ENCODE peak calls at places on chromosomes 6 and 20, in nine cellular contexts. I is BJ, U is neural crest cell, H is HFF-Myc, J is transverse colon, C is astrocyte, Z is adrenal gland, Q is cardiac muscle cell, R is brain microvascular endothelial cell. G is an unnamed sample.

GRCh38 chr6:20919677-20920385 is 385.6 kb downstream of the CDKAL1 start:
- DNase-seq in I (no peak), U (no peak), H (no peak), J (no peak), C (peak; percentile 16), Z (no peak), Q (no peak), R (peak; percentile 5), G (peak; percentile 60)

GRCh38 chr20:63473555-63474449 is 1.3 kb upstream of the KCNQ2 start:
- DNase-seq in I (no peak), U (no peak), H (no peak), J (no peak), C (no peak), Z (no peak), Q (no peak), R (no peak), G (no peak)

GRCh38 chr20:50303573-50304500 is 113.2 kb downstream of the CEBPB start:
- DNase-seq in I (no peak), U (no peak), H (peak; percentile 86), J (peak; percentile 81), C (peak; percentile 78), Z (peak; percentile 86), Q (peak; percentile 70), R (peak; percentile 67), G (no peak)

GRCh38 chr20:57793421-57793820 is 83.6 kb upstream of the PMEPA1 start:
- DNase-seq in I (no peak), U (no peak), H (no peak), J (no peak), C (no peak), Z (no peak), Q (no peak), R (no peak), G (no peak)

GRCh38 chr6:135750081-135750480 is 101.4 kb upstream of the PDE7B start:
- DNase-seq in I (no peak), U (no peak), H (no peak), J (no peak), C (peak; percentile 8), Z (no peak), Q (no peak), R (no peak), G (no peak)

GRCh38 chr6:88584581-88584980 is 378.8 kb downstream of the RNGTT start:
- DNase-seq in I (no peak), U (no peak), H (no peak), J (no peak), C (no peak), Z (peak; percentile 69), Q (no peak), R (no peak), G (no peak)

GRCh38 chr6:37865534-37865933 is 46.0 kb downstream of the ZFAND3 start:
- DNase-seq in I (no peak), U (no peak), H (no peak), J (no peak), C (no peak), Z (no peak), Q (no peak), R (no peak), G (no peak)

GRCh38 chr6:12010635-12011275 is 1.4 kb upstream of the HIVEP1 start:
- DNase-seq in I (no peak), U (peak; percentile 61), H (no peak), J (peak; percentile 71), C (no peak), Z (peak; percentile 80), Q (peak; percentile 87), R (peak; percentile 38), G (peak; percentile 54)

GRCh38 chr6:12354499-12354898 is 64.3 kb downstream of the EDN1 start:
- DNase-seq in I (no peak), U (no peak), H (no peak), J (peak; percentile 34), C (peak; percentile 44), Z (no peak), Q (no peak), R (peak; percentile 96), G (no peak)

GRCh38 chr6:33197431-33198048 is 2.9 kb downstream of the RXRB start:
- DNase-seq in I (no peak), U (peak; percentile 30), H (no peak), J (peak; percentile 37), C (peak; percentile 48), Z (peak; percentile 63), Q (peak; percentile 82), R (peak; percentile 61), G (peak; percentile 78)

GRCh38 chr20:7147220-7147601 is 379.7 kb downstream of the BMP2 start:
- DNase-seq in I (no peak), U (no peak), H (no peak), J (no peak), C (no peak), Z (no peak), Q (no peak), R (no peak), G (no peak)

GRCh38 chr6:3392930-3393575 is 63.8 kb downstream of the SLC22A23 start:
- DNase-seq in I (no peak), U (no peak), H (no peak), J (no peak), C (no peak), Z (no peak), Q (no peak), R (no peak), G (no peak)

GRCh38 chr6:3392059-3392458 is 64.8 kb downstream of the SLC22A23 start:
- DNase-seq in I (no peak), U (no peak), H (no peak), J (no peak), C (no peak), Z (no peak), Q (no peak), R (no peak), G (no peak)

GRCh38 chr6:3393796-3394195 is 63.1 kb downstream of the SLC22A23 start:
- DNase-seq in I (no peak), U (no peak), H (no peak), J (no peak), C (no peak), Z (no peak), Q (no peak), R (no peak), G (no peak)

GRCh38 chr6:3396503-3397180 is 60.2 kb downstream of the SLC22A23 start:
- DNase-seq in I (no peak), U (no peak), H (no peak), J (no peak), C (no peak), Z (no peak), Q (no peak), R (no peak), G (no peak)

GRCh38 chr6:3394671-3395070 is 62.2 kb downstream of the SLC22A23 start:
- DNase-seq in I (no peak), U (no peak), H (no peak), J (no peak), C (no peak), Z (no peak), Q (no peak), R (no peak), G (no peak)
- TF ChIP-seq CTCF in I (no peak), U (no peak), H (no peak), J (no peak), C (no peak), Z (no peak), Q (no peak), R (no peak), G (no peak)

DNA sequence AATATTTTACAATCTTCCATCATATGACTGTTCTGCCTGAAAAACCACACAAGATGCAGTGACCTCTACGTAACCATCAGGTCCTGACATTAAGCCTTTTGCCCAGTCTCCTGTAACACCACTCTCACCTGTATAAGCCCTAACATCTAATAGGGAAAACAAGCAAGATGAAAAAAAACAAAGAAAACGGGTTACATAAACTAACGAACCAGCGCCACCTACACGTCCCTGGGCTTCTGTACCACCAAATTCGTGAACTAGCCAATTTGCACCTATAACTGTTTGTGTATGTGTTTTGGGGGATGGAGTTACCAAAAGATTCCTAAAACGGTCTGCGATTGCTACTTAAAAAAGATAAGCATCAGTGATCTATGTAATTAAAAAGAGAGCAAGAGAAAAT is 70.2 kb downstream of the BLOC1S5 start:
- DNase-seq in I (no peak), U (no peak), H (no peak), J (no peak), C (no peak), Z (no peak), Q (no peak), R (no peak), G (no peak)
- TF ChIP-seq CTCF in I (no peak), U (no peak), H (no peak), J (no peak), C (no peak), Z (no peak), Q (no peak), R (no peak), G (no peak)

DNA sequence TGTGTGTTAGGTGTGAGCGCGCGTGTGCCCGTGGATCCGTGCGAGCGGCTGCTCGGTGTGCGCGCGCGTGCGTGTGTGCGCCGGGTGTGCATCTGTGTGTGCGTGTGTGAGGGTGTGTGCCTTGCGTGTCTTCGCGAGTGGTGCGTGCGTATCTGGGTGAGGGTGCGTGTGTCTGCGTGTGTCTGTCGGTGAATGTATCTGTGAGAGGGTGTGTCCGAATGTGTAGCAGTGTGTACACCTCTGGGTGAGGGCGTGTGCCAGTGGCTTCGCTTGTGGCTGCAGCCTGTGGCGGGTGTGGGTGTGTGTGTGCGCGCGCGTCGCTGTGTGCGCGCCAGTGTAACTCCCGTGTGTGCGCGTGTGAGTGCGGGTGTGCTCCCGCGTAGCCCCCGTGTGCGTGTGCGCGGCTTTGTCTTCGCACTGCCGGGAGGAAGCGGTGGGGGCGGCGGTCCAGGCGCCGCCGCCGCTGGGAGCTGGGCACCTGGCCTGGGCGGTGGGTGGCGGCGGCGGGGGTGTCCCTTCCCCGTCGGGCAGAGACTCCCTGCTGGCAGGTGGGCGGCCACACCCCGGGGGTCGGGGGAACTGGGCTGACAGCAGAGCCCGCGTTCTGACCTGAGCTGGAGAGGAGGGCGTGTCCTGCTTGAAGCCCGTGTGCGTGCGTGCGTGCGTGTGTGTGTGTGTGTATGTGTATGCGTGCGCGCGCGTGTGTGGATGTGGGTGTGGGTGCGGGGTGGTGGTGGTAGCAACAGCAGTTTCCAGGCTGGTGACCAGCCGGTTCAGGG is 61.3 kb upstream of the EPB41L1 start:
- DNase-seq in I (no peak), U (no peak), H (no peak), J (peak; percentile 79), C (no peak), Z (peak; percentile 59), Q (peak; percentile 25), R (peak; percentile 41), G (peak; percentile 38)
- TF ChIP-seq CTCF in I (no peak), U (no peak), H (no peak), J (no peak), C (no peak), Z (no peak), Q (no peak), R (no peak), G (no peak)

DNA sequence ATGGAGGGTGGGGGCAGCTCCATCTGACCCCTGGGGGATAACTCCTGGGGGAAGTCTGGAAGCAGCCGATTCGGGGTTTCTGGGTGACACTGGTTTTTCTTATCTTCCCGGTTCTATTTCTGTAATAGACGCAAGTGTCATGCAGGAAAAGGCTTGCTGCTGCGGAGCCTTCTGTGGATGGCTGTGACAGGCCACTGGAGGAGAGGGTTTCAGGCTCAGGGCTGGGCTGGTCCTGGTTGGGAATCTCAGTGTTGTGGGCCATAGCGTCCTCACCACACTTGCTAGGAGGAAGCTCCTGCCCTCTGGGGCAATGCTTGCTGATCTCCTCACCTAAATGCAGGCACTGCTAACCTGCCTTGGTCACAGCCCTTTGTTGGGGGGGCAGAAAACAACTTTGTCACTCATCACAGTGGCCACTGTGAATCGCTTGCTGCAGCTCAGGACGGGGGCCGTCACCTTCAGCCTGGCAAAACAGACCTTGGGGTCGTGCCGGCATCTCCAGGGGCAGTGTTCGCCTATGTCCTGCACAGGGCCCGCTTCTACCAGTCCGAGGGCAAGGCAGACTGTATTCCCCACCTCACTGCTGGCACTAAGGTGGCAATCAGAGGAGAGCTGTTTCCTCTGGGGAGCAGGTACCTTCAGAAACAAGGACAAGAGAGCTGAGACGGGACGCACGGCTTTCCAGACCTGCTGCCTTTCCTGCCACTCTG is 4.4 kb upstream of the TUBB1 start:
- DNase-seq in I (no peak), U (no peak), H (no peak), J (no peak), C (no peak), Z (peak; percentile 13), Q (no peak), R (no peak), G (no peak)
- TF ChIP-seq CTCF in I (no peak), U (no peak), H (no peak), J (no peak), C (no peak), Z (no peak), Q (no peak), R (no peak), G (no peak)

G was measured in GM13977.